ENCODE peak calls at places on chromosome 4, in five cellular contexts. One of them, this sample, is unnamed. For H3K9me3, the result is how much of the 10 kb centered on the place peaks cover.

GRCh38 chr4:55635760-55636621 is at the start of gene NMU:
- DNase-seq in neuronal stem cell: peak
- DNase-seq in H1: no peak
- DNase-seq in trophoblast cell: peak
- DNase-seq in H9: peak
- DNase-seq in this sample: peak

GRCh38 chr4:114383721-114384120 is 214.9 kb upstream of the UGT8 start:
- DNase-seq in trophoblast cell: no peak
- DNase-seq in H1: no peak
- DNase-seq in neuronal stem cell: no peak
- DNase-seq in H9: no peak
- DNase-seq in this sample: peak

GRCh38 chr4:24802648-24803047 is 7.3 kb downstream of the SOD3 start:
- DNase-seq in trophoblast cell: no peak
- DNase-seq in H1: no peak
- DNase-seq in neuronal stem cell: no peak
- DNase-seq in H9: no peak
- DNase-seq in this sample: no peak

GRCh38 chr4:186699298-186699697 is 24.4 kb downstream of the FAT1 start:
- DNase-seq in trophoblast cell: peak
- DNase-seq in neuronal stem cell: no peak
- DNase-seq in H1: no peak
- DNase-seq in H9: no peak
- DNase-seq in this sample: peak

GRCh38 chr4:99856166-99856565 is 38.1 kb downstream of the LAMTOR3 start:
- DNase-seq in trophoblast cell: peak
- DNase-seq in neuronal stem cell: no peak
- DNase-seq in H9: no peak
- DNase-seq in H1: no peak
- DNase-seq in this sample: peak

GRCh38 chr4:159290321-159291030 is 187.6 kb downstream of the RAPGEF2 start:
- DNase-seq in neuronal stem cell: no peak
- DNase-seq in trophoblast cell: no peak
- DNase-seq in H9: no peak
- DNase-seq in H1: no peak
- DNase-seq in this sample: no peak

GRCh38 chr4:100977746-100978397 is 369.5 kb downstream of the PPP3CA start:
- DNase-seq in H1: no peak
- DNase-seq in H9: no peak
- DNase-seq in trophoblast cell: no peak
- DNase-seq in neuronal stem cell: no peak
- DNase-seq in this sample: no peak

GRCh38 chr4:116520886-116521285 is 564.5 kb downstream of the TRAM1L1 start:
- DNase-seq in neuronal stem cell: no peak
- DNase-seq in H9: no peak
- DNase-seq in H1: no peak
- DNase-seq in trophoblast cell: no peak
- DNase-seq in this sample: no peak

GRCh38 chr4:38565271-38566199 is 98.5 kb upstream of the KLF3 start:
- DNase-seq in neuronal stem cell: no peak
- DNase-seq in H9: no peak
- DNase-seq in H1: no peak
- DNase-seq in trophoblast cell: no peak
- DNase-seq in this sample: no peak

GRCh38 chr4:26085581-26085980 is 171.6 kb downstream of the SMIM20 start:
- DNase-seq in H9: no peak
- DNase-seq in neuronal stem cell: no peak
- DNase-seq in trophoblast cell: peak
- DNase-seq in H1: no peak
- DNase-seq in this sample: no peak

GRCh38 chr4:143921160-143921559 is 15.8 kb upstream of the GYPE start:
- DNase-seq in trophoblast cell: no peak
- DNase-seq in neuronal stem cell: no peak
- DNase-seq in H1: no peak
- DNase-seq in H9: no peak
- DNase-seq in this sample: no peak

GRCh38 chr4:56276547-56276946 is 110.7 kb downstream of the AASDH start:
- DNase-seq in trophoblast cell: peak
- DNase-seq in neuronal stem cell: no peak
- DNase-seq in H1: no peak
- DNase-seq in H9: no peak
- DNase-seq in this sample: no peak

GRCh38 chr4:144463896-144464295 is 182.1 kb upstream of the HHIP start:
- DNase-seq in H1: no peak
- DNase-seq in neuronal stem cell: no peak
- DNase-seq in trophoblast cell: no peak
- DNase-seq in H9: no peak
- DNase-seq in this sample: no peak

GRCh38 chr4:140367738-140368137 is 5.7 kb upstream of the SCOC start:
- DNase-seq in neuronal stem cell: no peak
- DNase-seq in trophoblast cell: no peak
- DNase-seq in H1: no peak
- DNase-seq in H9: no peak
- DNase-seq in this sample: no peak

GRCh38 chr4:138512766-138513165 is 270.6 kb upstream of the SLC7A11 start:
- DNase-seq in neuronal stem cell: no peak
- DNase-seq in H1: no peak
- DNase-seq in trophoblast cell: no peak
- DNase-seq in H9: no peak
- DNase-seq in this sample: no peak
- H3K27ac ChIP-seq in neuronal stem cell: no peak
- H3K27ac ChIP-seq in H1: no peak
- H3K27ac ChIP-seq in trophoblast cell: no peak
- H3K27ac ChIP-seq in H9: no peak
- H3K27ac ChIP-seq in this sample: no peak

GRCh38 chr4:108930186-108930585 is 167.3 kb upstream of the ETNPPL start:
- DNase-seq in trophoblast cell: no peak
- DNase-seq in H1: no peak
- DNase-seq in neuronal stem cell: no peak
- DNase-seq in H9: no peak
- DNase-seq in this sample: no peak

GRCh38 chr4:108931926-108932325 is 169.1 kb upstream of the ETNPPL start:
- DNase-seq in trophoblast cell: no peak
- DNase-seq in H9: no peak
- DNase-seq in H1: no peak
- DNase-seq in neuronal stem cell: no peak
- DNase-seq in this sample: no peak

GRCh38 chr4:108937066-108937465 is 174.2 kb upstream of the ETNPPL start:
- DNase-seq in H1: no peak
- DNase-seq in trophoblast cell: no peak
- DNase-seq in neuronal stem cell: no peak
- DNase-seq in H9: no peak
- DNase-seq in this sample: peak

DNA sequence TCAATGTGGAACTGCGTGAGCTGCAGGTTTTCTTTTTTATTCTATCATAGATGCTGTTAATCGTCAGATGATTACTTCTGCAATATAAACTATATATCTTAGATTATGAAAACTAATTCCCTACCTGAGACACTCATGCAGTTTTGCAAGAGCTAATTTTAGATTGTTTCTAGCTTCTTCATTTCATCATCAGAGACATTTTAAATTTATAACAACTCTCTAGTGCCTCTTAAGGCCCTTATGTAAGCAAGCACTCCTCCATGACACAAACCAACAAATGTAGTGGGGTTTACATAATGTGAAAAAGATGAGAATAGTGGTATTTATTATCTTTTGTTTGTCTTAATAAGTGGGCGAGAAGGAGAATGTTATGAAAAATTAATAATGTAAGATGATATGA is 170.2 kb upstream of the ETNPPL start:
- DNase-seq in H1: no peak
- DNase-seq in H9: no peak
- DNase-seq in trophoblast cell: no peak
- DNase-seq in neuronal stem cell: no peak
- DNase-seq in this sample: peak
- H3K9me3 ChIP-seq in H1: under half
- H3K9me3 ChIP-seq in H9: under half
- H3K9me3 ChIP-seq in trophoblast cell: under half
- H3K9me3 ChIP-seq in neuronal stem cell: under half
- H3K9me3 ChIP-seq in this sample: under half

GRCh38 chr4:122643257-122643656 is 22.4 kb upstream of the IL21 start:
- DNase-seq in H9: no peak
- DNase-seq in trophoblast cell: no peak
- DNase-seq in H1: no peak
- DNase-seq in neuronal stem cell: no peak
- DNase-seq in this sample: no peak
- H2BK12ac ChIP-seq in H9: no peak
- H2BK12ac ChIP-seq in trophoblast cell: no peak
- H2BK12ac ChIP-seq in H1: no peak
- H2BK12ac ChIP-seq in neuronal stem cell: no peak
- H2BK12ac ChIP-seq in this sample: no peak

GRCh38 chr4:42326040-42326439 is 71.2 kb upstream of the SHISA3 start:
- DNase-seq in neuronal stem cell: no peak
- DNase-seq in trophoblast cell: no peak
- DNase-seq in H9: no peak
- DNase-seq in H1: no peak
- DNase-seq in this sample: no peak

GRCh38 chr4:42326524-42326923 is 70.8 kb upstream of the SHISA3 start:
- DNase-seq in H9: no peak
- DNase-seq in neuronal stem cell: no peak
- DNase-seq in H1: no peak
- DNase-seq in trophoblast cell: no peak
- DNase-seq in this sample: no peak

GRCh38 chr4:42315231-42315630 is 82.1 kb upstream of the SHISA3 start:
- DNase-seq in trophoblast cell: no peak
- DNase-seq in neuronal stem cell: no peak
- DNase-seq in H9: no peak
- DNase-seq in H1: no peak
- DNase-seq in this sample: no peak

DNA sequence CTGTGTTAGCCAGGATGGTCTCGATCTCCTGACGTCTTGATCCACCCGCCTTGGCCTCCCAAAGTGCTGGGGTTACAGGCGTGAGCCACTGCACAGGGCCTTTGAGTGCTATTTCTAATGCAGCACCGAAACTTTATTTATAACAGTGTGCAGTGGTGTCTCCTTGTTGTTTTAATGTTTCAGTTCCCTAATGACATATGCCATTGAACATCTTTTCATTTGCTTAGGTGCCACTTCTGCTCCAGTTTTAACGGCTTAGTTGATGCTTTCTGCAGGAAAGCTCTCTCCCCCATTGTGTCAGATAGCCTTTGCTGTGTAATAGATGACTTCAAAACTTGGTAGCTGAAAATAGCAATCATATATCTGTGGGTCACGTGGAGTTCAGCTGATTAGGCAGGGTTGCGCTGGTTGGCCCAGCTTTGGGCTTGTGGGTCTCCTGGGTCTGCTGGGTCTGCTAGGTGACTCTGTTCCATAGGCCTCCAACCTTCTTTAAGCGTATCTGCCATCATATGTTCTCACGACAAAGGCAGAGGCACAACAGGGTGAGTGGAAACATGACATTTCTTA is 76.4 kb upstream of the SHISA3 start:
- DNase-seq in H9: no peak
- DNase-seq in neuronal stem cell: no peak
- DNase-seq in trophoblast cell: no peak
- DNase-seq in H1: no peak
- DNase-seq in this sample: no peak
- H3K27ac ChIP-seq in H9: no peak
- H3K27ac ChIP-seq in neuronal stem cell: no peak
- H3K27ac ChIP-seq in trophoblast cell: no peak
- H3K27ac ChIP-seq in H1: no peak
- H3K27ac ChIP-seq in this sample: no peak

DNA sequence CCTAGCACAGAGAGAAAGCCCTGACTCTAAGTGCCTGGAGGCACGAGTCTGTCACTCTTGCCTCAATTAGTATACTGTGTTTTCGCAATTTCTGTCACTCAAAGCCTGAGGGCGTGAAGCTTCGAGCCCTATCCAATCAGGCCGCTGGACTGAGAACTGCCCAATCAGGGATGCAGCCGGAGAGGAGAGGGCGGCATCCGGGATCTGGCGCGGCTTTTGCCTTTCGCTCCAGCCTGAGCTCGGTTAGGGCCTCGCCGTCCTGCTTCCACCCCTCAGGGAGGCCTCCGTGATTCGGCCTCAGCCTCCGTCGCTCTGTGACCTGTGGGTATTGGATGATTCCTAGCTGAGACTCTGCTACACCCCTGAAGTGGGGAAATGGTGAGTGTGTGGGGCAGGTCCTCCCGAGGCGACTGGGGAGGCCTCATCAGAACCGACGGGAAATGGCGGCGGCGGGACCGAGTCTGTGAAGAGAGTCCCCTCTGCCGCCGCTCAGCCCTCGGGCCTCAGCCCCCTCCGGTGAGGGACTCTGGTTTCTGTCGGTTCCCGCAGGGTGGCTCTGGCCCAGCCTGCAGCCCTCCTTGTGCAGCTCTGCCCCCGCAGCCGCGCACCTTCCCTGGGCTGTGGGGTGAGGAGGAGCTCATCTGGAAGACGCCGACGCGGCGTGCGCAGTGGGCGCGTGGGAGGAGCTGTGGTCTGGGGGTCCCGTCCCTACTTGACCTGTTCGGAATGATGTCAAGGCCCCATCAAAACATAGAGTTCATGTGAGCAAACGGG is 48.5 kb downstream of the ZNF141 start:
- DNase-seq in H1: no peak
- DNase-seq in trophoblast cell: no peak
- DNase-seq in H9: no peak
- DNase-seq in neuronal stem cell: no peak
- DNase-seq in this sample: no peak
- H3K9me3 ChIP-seq in H1: under half
- H3K9me3 ChIP-seq in trophoblast cell: under half
- H3K9me3 ChIP-seq in H9: under half
- H3K9me3 ChIP-seq in neuronal stem cell: under half
- H3K9me3 ChIP-seq in this sample: half or more

GRCh38 chr4:41569957-41570356 is 32.0 kb downstream of the LIMCH1 start:
- DNase-seq in H9: no peak
- DNase-seq in neuronal stem cell: no peak
- DNase-seq in trophoblast cell: no peak
- DNase-seq in H1: no peak
- DNase-seq in this sample: peak
- H2BK12ac ChIP-seq in H9: no peak
- H2BK12ac ChIP-seq in neuronal stem cell: no peak
- H2BK12ac ChIP-seq in trophoblast cell: no peak
- H2BK12ac ChIP-seq in H1: no peak
- H2BK12ac ChIP-seq in this sample: no peak

DNA sequence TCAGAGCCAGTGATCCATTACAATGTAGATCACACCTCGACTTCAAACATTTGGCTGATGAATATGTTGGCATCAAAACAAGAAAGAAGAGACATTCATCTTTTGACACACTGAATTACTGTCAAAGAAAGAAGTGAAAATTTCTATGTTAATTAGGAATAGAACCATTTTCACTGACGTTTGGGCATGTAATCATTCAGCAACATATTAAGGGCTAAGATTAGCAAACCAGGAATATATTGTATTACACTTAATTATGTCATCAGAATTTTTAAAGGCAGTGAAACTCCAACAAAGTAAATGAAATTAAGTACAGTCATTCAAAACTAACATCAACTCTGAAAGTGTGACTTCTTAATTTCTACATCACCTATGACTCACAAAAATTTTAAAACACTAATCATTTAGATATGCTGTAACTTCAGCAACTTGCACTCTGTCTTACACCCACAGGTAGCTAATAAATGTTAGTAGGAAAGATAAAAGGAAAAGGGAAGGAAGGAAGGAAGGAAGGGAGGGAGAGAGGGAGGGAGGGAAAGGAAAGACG is 1.4 kb upstream of the SMR3A start:
- DNase-seq in neuronal stem cell: no peak
- DNase-seq in H9: no peak
- DNase-seq in trophoblast cell: no peak
- DNase-seq in H1: no peak
- DNase-seq in this sample: no peak
- H3K27ac ChIP-seq in neuronal stem cell: no peak
- H3K27ac ChIP-seq in H9: no peak
- H3K27ac ChIP-seq in trophoblast cell: no peak
- H3K27ac ChIP-seq in H1: no peak
- H3K27ac ChIP-seq in this sample: no peak

This sample was measured in mesenchymal stem cell.